ENCODE peak calls at places on chromosomes 3 and 15, in four cellular contexts. P is hepatic stellate cell, C is Peyer's patch, K is HTR-8/SVneo. H is an unnamed sample.

GRCh38 chr3:49629451-49629850 is 44.7 kb upstream of the APEH start:
- DNase-seq in P (no peak), C (no peak), K (no peak), H (no peak)

GRCh38 chr15:93146196-93146595 is 57.2 kb upstream of the RGMA start:
- DNase-seq in P (no peak), C (no peak), K (no peak), H (no peak)

GRCh38 chr3:50168388-50168787 is 13.3 kb downstream of the SEMA3F start:
- DNase-seq in P (no peak), C (no peak), K (no peak), H (no peak)

GRCh38 chr3:177294221-177294620 is 96.9 kb upstream of the TBL1XR1 start:
- DNase-seq in P (peak; percentile 55), C (no peak), K (no peak), H (no peak)

GRCh38 chr3:127222664-127223063 is 29.7 kb downstream of the PRR23E start:
- DNase-seq in P (no peak), C (no peak), K (no peak), H (no peak)

GRCh38 chr15:91965501-91966180 is 112.1 kb downstream of the SLCO3A1 start:
- DNase-seq in P (peak; percentile 44), C (no peak), K (peak; percentile 62), H (peak; percentile 57)

GRCh38 chr15:101501703-101502373 is 12.3 kb upstream of the PCSK6 start:
- DNase-seq in P (no peak), C (no peak), K (peak; percentile 54), H (no peak)

GRCh38 chr3:100429187-100429586 is 27.8 kb downstream of the LNP1 start:
- DNase-seq in P (no peak), C (no peak), K (no peak), H (no peak)

GRCh38 chr3:190709351-190709773 is 153.1 kb downstream of the GMNC start:
- DNase-seq in P (no peak), C (no peak), K (peak; percentile 2), H (no peak)

GRCh38 chr3:141434255-141434654 is 52.6 kb upstream of the RASA2 start:
- DNase-seq in P (no peak), C (no peak), K (no peak), H (no peak)

GRCh38 chr3:131454501-131454900 is 48.3 kb downstream of the MRPL3 start:
- DNase-seq in P (no peak), C (no peak), K (no peak), H (no peak)

GRCh38 chr3:52051444-52051843 is 4.9 kb downstream of the DUSP7 start:
- DNase-seq in P (no peak), C (no peak), K (no peak), H (no peak)

GRCh38 chr15:71656425-71656824 is 153.9 kb upstream of the NR2E3 start:
- DNase-seq in P (no peak), C (no peak), K (no peak), H (no peak)

GRCh38 chr3:30453364-30454039 is 152.9 kb upstream of the TGFBR2 start:
- DNase-seq in P (no peak), C (no peak), K (no peak), H (peak; percentile 40)

GRCh38 chr3:8443829-8444791 is 57.5 kb upstream of the LMCD1 start:
- DNase-seq in P (peak; percentile 83), C (peak; percentile 80), K (peak; percentile 71), H (peak; percentile 87)

GRCh38 chr3:149625795-149626194 is 32.0 kb downstream of the WWTR1 start:
- DNase-seq in P (no peak), C (no peak), K (no peak), H (no peak)

GRCh38 chr3:66411436-66411835 is 89.4 kb downstream of the LRIG1 start:
- DNase-seq in P (no peak), C (no peak), K (no peak), H (no peak)

GRCh38 chr3:46488735-46489361 is 8.9 kb upstream of the RTP3 start:
- DNase-seq in P (peak; percentile 91), C (peak; percentile 95), K (peak; percentile 81), H (peak; percentile 93)

GRCh38 chr3:44685128-44685800 is 27.2 kb upstream of the ZNF502 start:
- DNase-seq in P (peak; percentile 54), C (peak; percentile 74), K (peak; percentile 41), H (no peak)

GRCh38 chr3:118573922-118574321 is 460.7 kb downstream of the IGSF11 start:
- DNase-seq in P (no peak), C (no peak), K (no peak), H (no peak)

GRCh38 chr3:19543212-19543841 is 390.7 kb downstream of the EFHB start:
- DNase-seq in P (no peak), C (no peak), K (no peak), H (peak; percentile 5)

GRCh38 chr3:171876651-171877272 is 33.6 kb downstream of the TMEM212 start:
- DNase-seq in P (peak; percentile 22), C (no peak), K (no peak), H (peak; percentile 42)

GRCh38 chr3:37326144-37326543 is 151.8 kb upstream of the LRRFIP2 start:
- DNase-seq in P (no peak), C (no peak), K (no peak), H (no peak)

GRCh38 chr3:179452166-179452544 is 885 bp upstream of the GNB4 start:
- DNase-seq in P (peak; percentile 74), C (no peak), K (peak; percentile 73), H (peak; percentile 79)

GRCh38 chr15:75455982-75456531 is 4.6 kb upstream of the SIN3A start:
- DNase-seq in P (peak; percentile 49), C (no peak), K (peak; percentile 51), H (no peak)

GRCh38 chr15:74716647-74717046 is 8.7 kb downstream of the CYP1A1 start:
- DNase-seq in P (no peak), C (no peak), K (no peak), H (no peak)

GRCh38 chr3:89690649-89691048 is 583.2 kb downstream of the EPHA3 start:
- DNase-seq in P (no peak), C (no peak), K (no peak), H (no peak)

GRCh38 chr3:131658115-131658514 is 155.3 kb upstream of the MRPL3 start:
- DNase-seq in P (no peak), C (no peak), K (no peak), H (no peak)

GRCh38 chr3:50532062-50532705 is 28.8 kb upstream of the CACNA2D2 start:
- DNase-seq in P (peak; percentile 62), C (no peak), K (no peak), H (no peak)

GRCh38 chr3:62151591-62151990 is 221.8 kb downstream of the FEZF2 start:
- DNase-seq in P (no peak), C (no peak), K (no peak), H (no peak)

GRCh38 chr3:125062904-125063618 is 7.3 kb upstream of the HEG1 start:
- DNase-seq in P (peak; percentile 69), C (no peak), K (peak; percentile 80), H (no peak)

GRCh38 chr3:46521096-46521495 is 23.3 kb downstream of the RTP3 start:
- DNase-seq in P (no peak), C (no peak), K (no peak), H (no peak)

GRCh38 chr3:46360904-46361303 is 7.0 kb downstream of the CCR2 start:
- DNase-seq in P (no peak), C (no peak), K (no peak), H (no peak)

GRCh38 chr3:196127308-196128040 is 45.6 kb upstream of the TFRC start:
- DNase-seq in P (no peak), C (no peak), K (no peak), H (no peak)

GRCh38 chr15:98382139-98382538 is 266.2 kb upstream of the IGF1R start:
- DNase-seq in P (no peak), C (no peak), K (no peak), H (no peak)

GRCh38 chr15:31158858-31159569 is 57.5 kb upstream of the TRPM1 start:
- DNase-seq in P (no peak), C (no peak), K (no peak), H (no peak)

GRCh38 chr3:108486910-108487309 is 23.5 kb downstream of the MYH15 start:
- DNase-seq in P (peak; percentile 11), C (no peak), K (peak; percentile 27), H (peak; percentile 56)

GRCh38 chr3:195524171-195524896 is 18.8 kb downstream of the PPP1R2 start:
- DNase-seq in P (no peak), C (no peak), K (no peak), H (no peak)

H was measured in COLO829.